ENCODE peak calls at places on chromosomes 2 and 18, in six cellular contexts. Q is GM12878, A is WTC11, X is HepG2, R is H1, N is K562. W is an unnamed sample.

GRCh38 chr2:187316040-187316439 is 132.0 kb downstream of the CALCRL start:
- DNase-seq in Q (no peak), A (no peak), X (no peak), R (no peak), N (no peak), W (no peak)

GRCh38 chr2:120765031-120765910 is 29.6 kb downstream of the GLI2 start:
- DNase-seq in Q (no peak), A (peak), X (no peak), R (no peak), N (no peak), W (no peak)

GRCh38 chr2:219344756-219345458 is 12.4 kb upstream of the RESP18 start:
- DNase-seq in Q (no peak), A (no peak), X (no peak), R (no peak), N (no peak), W (no peak)

GRCh38 chr2:227503433-227504406 is 31.8 kb downstream of the AGFG1 start:
- DNase-seq in Q (no peak), A (no peak), X (peak), R (no peak), N (peak), W (no peak)

GRCh38 chr2:188485496-188485895 is 193.8 kb downstream of the GULP1 start:
- DNase-seq in Q (no peak), A (no peak), X (no peak), R (no peak), N (no peak), W (no peak)

GRCh38 chr2:239717319-239717675 is 307.8 kb downstream of the NDUFA10 start:
- DNase-seq in Q (no peak), A (no peak), X (no peak), R (no peak), N (no peak), W (no peak)

GRCh38 chr2:120283649-120284048 is 31.0 kb downstream of the RALB start:
- DNase-seq in Q (no peak), A (no peak), X (peak), R (no peak), N (no peak), W (peak)

GRCh38 chr2:33104052-33104623 is 157.4 kb downstream of the LTBP1 start:
- DNase-seq in Q (no peak), A (no peak), X (no peak), R (no peak), N (no peak), W (no peak)

GRCh38 chr2:188629890-188630483 is 338.3 kb downstream of the GULP1 start:
- DNase-seq in Q (no peak), A (no peak), X (no peak), R (no peak), N (no peak), W (no peak)

GRCh38 chr18:56873441-56874140 is 222.4 kb downstream of the WDR7 start:
- DNase-seq in Q (no peak), A (peak), X (peak), R (peak), N (no peak), W (peak)

GRCh38 chr2:190862591-190862991 is 18.0 kb upstream of the GLS start:
- DNase-seq in Q (no peak), A (no peak), X (no peak), R (no peak), N (no peak), W (no peak)

GRCh38 chr2:207240649-207241048 is 74.9 kb upstream of the KLF7 start:
- DNase-seq in Q (no peak), A (no peak), X (no peak), R (no peak), N (no peak), W (no peak)

GRCh38 chr2:28348921-28349320 is 43.7 kb upstream of the FOSL2 start:
- DNase-seq in Q (no peak), A (no peak), X (no peak), R (no peak), N (no peak), W (no peak)

GRCh38 chr18:5909130-5909529 is 13.8 kb upstream of the TMEM200C start:
- DNase-seq in Q (no peak), A (no peak), X (no peak), R (no peak), N (no peak), W (peak)

GRCh38 chr2:85796549-85797262 is 42.9 kb downstream of the ATOH8 start:
- DNase-seq in Q (no peak), A (no peak), X (no peak), R (no peak), N (no peak), W (no peak)

GRCh38 chr2:55555977-55556376 is 36.5 kb downstream of the CFAP36 start:
- DNase-seq in Q (no peak), A (no peak), X (no peak), R (no peak), N (no peak), W (no peak)

GRCh38 chr2:20198001-20198400 is 26.9 kb downstream of the SDC1 start:
- DNase-seq in Q (no peak), A (no peak), X (no peak), R (no peak), N (no peak), W (no peak)

GRCh38 chr2:27322301-27322765 is 564 bp downstream of the MPV17 start:
- DNase-seq in Q (no peak), A (no peak), X (no peak), R (no peak), N (peak), W (peak)

GRCh38 chr2:167771628-167772027 is 475.8 kb downstream of the STK39 start:
- DNase-seq in Q (no peak), A (no peak), X (no peak), R (no peak), N (no peak), W (peak)

GRCh38 chr2:189837336-189837735 is 53.1 kb downstream of the PMS1 start:
- DNase-seq in Q (no peak), A (no peak), X (no peak), R (no peak), N (no peak), W (no peak)

GRCh38 chr2:189835855-189836558 is 51.8 kb downstream of the PMS1 start:
- DNase-seq in Q (no peak), A (no peak), X (no peak), R (no peak), N (no peak), W (no peak)

GRCh38 chr2:189836644-189837043 is 52.4 kb downstream of the PMS1 start:
- DNase-seq in Q (no peak), A (no peak), X (no peak), R (no peak), N (no peak), W (no peak)

GRCh38 chr2:189830510-189830909 is 46.3 kb downstream of the PMS1 start:
- DNase-seq in Q (no peak), A (no peak), X (no peak), R (no peak), N (no peak), W (no peak)

DNA sequence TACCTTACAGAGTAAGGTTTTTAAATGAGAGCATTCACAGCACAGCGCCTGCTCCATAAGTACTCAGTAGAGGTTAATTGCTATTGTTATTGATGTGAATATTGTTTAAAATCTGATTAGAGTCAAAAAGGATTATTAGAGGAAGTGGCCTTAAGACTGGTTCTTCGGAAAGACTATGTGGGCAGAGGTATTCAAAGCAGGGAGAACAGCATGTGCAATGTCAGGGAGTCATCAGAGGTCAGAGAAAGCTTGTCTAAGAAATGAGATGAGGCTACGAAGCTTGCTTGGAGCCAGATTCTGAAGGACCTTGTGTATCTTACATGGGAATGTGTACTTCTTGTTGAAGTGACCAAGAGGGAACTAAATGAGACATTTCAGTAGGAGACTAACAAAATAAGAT is 49.8 kb downstream of the PMS1 start:
- DNase-seq in Q (no peak), A (no peak), X (no peak), R (no peak), N (no peak), W (no peak)
- TF ChIP-seq CREB1 in Q (no peak), A (no peak), X (no peak), R (no peak), N (no peak), W (no peak)

DNA sequence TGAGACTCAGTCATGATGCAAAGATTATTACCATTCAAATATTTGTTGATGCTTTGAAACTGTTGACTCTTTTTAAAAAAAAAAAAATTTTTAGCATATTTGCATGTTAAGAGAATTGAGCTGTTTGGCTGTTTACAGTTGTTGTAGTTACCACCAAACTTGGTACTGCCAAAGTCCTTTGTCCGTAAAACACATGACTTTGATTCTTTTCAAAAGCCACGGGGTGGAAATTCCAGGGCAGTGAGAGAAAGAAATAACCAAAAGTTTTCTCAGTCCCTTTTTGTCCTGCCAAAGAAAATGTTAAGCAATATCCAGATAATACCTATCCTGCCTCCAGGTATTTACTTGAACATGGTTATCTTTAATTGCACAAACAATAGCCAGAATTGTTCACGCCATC is 474.7 kb downstream of the METTL4 start:
- DNase-seq in Q (no peak), A (no peak), X (no peak), R (no peak), N (no peak), W (peak)
- TF ChIP-seq CREB1 in Q (no peak), A (no peak), X (no peak), R (no peak), N (no peak), W (no peak)

DNA sequence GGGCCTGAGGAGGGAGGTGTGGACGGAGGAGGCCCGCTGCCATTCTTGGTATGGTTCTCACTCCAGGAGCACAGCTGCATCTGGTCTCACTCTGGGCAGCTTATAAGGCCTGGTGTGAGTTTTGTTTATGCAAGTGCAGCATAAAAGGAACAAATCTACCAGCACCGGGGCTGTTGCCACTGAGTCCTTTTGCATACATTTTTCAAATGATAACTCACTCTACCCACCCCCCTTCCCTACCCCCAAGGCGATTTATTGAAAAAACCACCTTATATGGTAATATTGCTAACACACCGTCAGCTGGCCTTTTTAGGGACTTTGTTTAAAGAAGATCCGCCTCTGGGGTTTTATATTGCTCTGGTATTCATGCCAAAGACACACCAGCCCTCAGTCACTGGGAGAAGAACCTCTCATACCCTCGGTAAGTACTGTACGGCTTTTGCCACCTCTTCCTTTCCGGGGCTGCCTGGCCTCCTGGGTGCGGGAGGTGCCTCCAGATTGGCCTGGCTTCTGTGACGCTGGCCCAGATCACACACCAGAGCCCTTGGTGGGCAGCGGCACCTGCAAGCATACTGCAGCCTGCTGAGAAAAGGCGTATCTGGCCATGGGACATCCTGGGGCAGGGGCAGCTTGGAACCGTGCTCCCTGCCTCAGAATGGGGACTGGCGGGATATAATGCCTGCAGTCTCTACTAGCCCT is at the start of gene ACTG2:
- DNase-seq in Q (no peak), A (no peak), X (no peak), R (no peak), N (no peak), W (no peak)
- TF ChIP-seq CREB1 in Q (no peak), A (no peak), X (no peak), R (no peak), N (no peak), W (no peak)

GRCh38 chr2:65612654-65613053 is 180.3 kb upstream of the SPRED2 start:
- DNase-seq in Q (no peak), A (no peak), X (no peak), R (no peak), N (no peak), W (peak)
- TF ChIP-seq CREB1 in Q (no peak), A (no peak), X (no peak), R (no peak), N (no peak), W (no peak)

GRCh38 chr2:217316743-217317142 is 456.9 kb upstream of the TNP1 start:
- DNase-seq in Q (peak), A (no peak), X (no peak), R (no peak), N (no peak), W (no peak)

GRCh38 chr2:217313386-217313785 is 453.5 kb upstream of the TNP1 start:
- DNase-seq in Q (no peak), A (no peak), X (no peak), R (no peak), N (no peak), W (no peak)

GRCh38 chr2:217309056-217309455 is 449.2 kb upstream of the TNP1 start:
- DNase-seq in Q (no peak), A (no peak), X (no peak), R (no peak), N (no peak), W (no peak)

DNA sequence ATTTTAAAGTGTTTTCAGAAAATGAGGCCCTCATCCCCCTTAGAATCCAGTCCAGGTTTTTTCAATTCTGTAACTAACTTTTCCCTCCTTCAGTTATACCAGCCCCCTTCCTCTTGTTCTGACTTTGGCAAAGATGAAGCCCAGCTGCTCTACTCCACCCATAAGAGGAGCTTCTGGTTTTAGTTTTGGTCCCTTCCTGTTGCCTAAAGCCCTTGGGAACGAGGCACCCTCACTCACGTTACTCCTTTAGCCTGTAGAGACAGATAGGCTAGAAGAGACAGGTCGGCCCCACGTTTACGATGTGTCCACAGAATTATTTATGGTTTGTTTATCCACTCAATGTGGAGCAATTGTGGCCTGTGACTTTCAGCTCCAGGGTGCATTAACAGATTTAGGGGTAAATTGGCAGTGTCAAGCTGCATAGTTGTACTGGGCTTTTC is 454.2 kb upstream of the TNP1 start:
- DNase-seq in Q (no peak), A (no peak), X (no peak), R (no peak), N (no peak), W (no peak)
- TF ChIP-seq CREB1 in Q (no peak), A (no peak), X (no peak), R (no peak), N (no peak), W (no peak)

DNA sequence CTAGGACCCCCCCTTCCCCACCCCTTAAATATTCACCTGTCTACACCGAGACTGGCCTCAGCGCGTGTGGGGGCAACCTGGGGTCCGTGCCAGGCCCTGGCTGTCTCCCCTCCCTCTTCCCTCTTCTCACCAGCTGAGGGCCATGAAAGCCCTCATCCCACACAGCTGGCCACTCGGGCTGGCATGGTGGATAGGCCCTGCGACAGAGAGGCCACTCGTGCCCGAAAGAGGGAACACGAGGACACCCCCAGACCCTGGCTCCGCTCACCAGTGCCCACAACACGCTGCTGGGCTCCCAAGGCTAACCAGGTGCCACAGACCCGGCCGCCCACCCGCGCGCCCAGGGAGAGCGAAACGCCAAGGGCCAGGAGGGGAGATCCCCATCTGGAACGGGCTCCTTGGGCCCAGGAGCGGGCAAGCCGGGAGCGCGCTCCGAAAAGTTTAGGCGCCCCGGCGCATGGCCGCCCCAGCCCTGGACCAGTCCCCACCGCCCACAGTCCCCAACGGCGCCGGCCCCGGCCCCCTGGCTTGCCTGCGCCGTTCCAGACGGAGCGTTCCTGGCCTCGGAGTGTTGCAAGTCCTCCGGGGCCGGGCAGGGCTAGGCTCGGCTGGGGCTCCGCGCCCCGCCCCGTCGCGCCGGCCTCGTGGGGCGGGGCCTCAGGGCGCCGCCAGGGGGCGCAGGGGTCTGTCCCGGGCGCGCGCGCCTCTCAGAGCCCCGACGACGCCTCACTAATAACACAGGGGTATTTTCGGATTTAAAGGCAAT is at the start of gene TMBIM1:
- DNase-seq in Q (no peak), A (peak), X (peak), R (no peak), N (peak), W (peak)
- TF ChIP-seq CREB1 in Q (no peak), A (no peak), X (no peak), R (no peak), N (no peak), W (no peak)

DNA sequence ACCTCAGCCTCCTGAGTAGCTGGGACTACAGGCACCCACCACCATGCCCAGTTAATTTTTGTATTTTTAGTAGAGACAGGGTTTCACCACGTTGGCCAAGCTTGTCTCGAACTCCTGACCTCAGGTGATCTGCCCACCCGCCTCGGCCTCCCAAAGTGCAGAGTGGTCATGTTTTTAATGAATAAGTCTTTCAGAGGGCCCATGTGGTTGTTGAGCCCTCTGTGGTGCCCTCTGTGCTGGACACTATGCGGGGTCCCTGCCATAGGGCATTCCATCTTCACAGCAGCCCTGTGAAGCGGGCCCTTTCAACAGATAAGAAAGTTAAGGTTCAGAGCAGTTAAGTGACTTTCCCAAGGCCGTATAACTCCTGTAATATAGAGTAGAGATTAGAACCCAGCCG is 25.9 kb downstream of the MYO7B start:
- DNase-seq in Q (no peak), A (no peak), X (no peak), R (no peak), N (no peak), W (no peak)
- TF ChIP-seq CREB1 in Q (no peak), A (no peak), X (no peak), R (no peak), N (no peak), W (no peak)

DNA sequence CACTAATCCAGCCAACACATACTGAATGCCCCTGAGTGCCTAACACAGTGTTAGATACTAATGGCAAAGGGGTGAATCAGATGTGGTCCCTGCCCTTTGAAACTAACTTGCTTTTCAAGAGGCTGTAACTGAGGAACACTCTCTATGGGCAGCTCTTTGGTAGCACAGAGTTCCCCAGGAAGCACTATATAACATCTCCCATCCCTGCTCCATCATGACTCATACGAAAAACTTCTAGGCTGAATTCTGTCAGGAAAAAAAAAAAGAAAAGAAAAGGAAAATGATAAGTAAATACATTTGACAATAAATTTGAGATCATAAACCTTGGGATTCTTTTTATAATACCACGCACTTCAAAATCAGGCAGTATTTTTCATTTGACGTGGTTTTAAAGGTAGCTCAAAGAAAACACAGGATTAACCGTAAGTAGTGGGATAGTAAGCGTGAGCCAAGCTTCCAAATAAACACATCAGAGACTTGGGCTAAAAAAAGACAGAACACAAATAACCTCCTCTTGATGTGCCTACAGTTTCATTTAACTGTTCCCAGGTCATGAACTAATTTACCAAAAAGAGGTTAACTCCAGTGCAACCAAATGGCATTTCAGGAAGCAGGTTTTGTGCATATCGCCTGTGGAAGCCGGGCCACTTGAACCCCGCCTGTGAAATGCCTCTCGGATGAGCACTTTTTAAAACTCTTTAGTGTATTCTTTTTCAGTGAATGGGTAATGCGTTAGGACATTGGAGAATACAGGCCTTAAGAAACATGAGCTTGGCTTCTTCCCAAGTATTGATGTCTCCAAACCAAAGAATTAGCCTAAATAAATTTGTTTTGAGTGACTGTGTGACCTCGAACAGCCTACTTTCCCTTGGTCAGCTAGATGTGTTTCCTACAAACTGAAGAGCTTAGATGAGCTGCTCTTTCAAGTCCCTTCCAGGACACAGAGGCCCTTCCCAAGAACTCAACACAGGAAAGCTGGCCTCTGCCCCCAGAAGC is 42.0 kb downstream of the RDH14 start:
- DNase-seq in Q (no peak), A (no peak), X (peak), R (no peak), N (no peak), W (no peak)
- TF ChIP-seq CREB1 in Q (no peak), A (no peak), X (no peak), R (no peak), N (no peak), W (no peak)

GRCh38 chr18:35127201-35127600 is 86.0 kb downstream of the MAPRE2 start:
- DNase-seq in Q (no peak), A (peak), X (peak), R (no peak), N (peak), W (peak)
- TF ChIP-seq CREB1 in Q (no peak), A (no peak), X (no peak), R (no peak), N (no peak), W (no peak)

W was measured in GM23338.